ENCODE peak calls at places on chromosomes 4 and X, in five cellular contexts. U, Q, O, P and T are unnamed samples.

GRCh38 chr4:127586922-127587571 is 45.7 kb upstream of the INTU start:
- DNase-seq in U (peak; percentile 44), Q (peak; percentile 38), O (no peak), P (no peak), T (peak; percentile 23)

GRCh38 chr4:125198916-125199315 is 115.8 kb upstream of the FAT4 start:
- DNase-seq in U (no peak), Q (no peak), O (no peak), P (no peak), T (no peak)

GRCh38 chr4:85606505-85606904 is 131.6 kb downstream of the ARHGAP24 start:
- DNase-seq in U (no peak), Q (no peak), O (no peak), P (no peak), T (no peak)

GRCh38 chr4:7261174-7261573 is 68.8 kb downstream of the SORCS2 start:
- DNase-seq in U (no peak), Q (no peak), O (no peak), P (no peak), T (no peak)

GRCh38 chr4:139587452-139587851 is 31.4 kb upstream of the SETD7 start:
- DNase-seq in U (no peak), Q (no peak), O (no peak), P (no peak), T (no peak)

GRCh38 chr4:163111588-163111987 is 55.1 kb downstream of the NAF1 start:
- DNase-seq in U (peak; percentile 2), Q (no peak), O (no peak), P (no peak), T (no peak)

GRCh38 chr4:8703401-8703696 is 110.8 kb downstream of the CPZ start:
- DNase-seq in U (no peak), Q (no peak), O (no peak), P (no peak), T (no peak)

GRCh38 chr4:144575181-144575580 is 70.8 kb upstream of the HHIP start:
- DNase-seq in U (no peak), Q (no peak), O (no peak), P (no peak), T (no peak)

GRCh38 chr4:8913858-8914460 is 42.3 kb upstream of the HMX1 start:
- DNase-seq in U (peak; percentile 23), Q (no peak), O (peak; percentile 36), P (no peak), T (no peak)

GRCh38 chr4:48340905-48341775 is at the start of gene SLAIN2:
- DNase-seq in U (peak; percentile 99), Q (peak; percentile 86), O (peak; percentile 100), P (peak; percentile 77), T (peak; percentile 88)

GRCh38 chr4:84680956-84681355 is 98.0 kb downstream of the CDS1 start:
- DNase-seq in U (no peak), Q (no peak), O (no peak), P (no peak), T (no peak)

GRCh38 chr4:26061248-26061986 is 147.4 kb downstream of the SMIM20 start:
- DNase-seq in U (peak; percentile 55), Q (peak; percentile 63), O (peak; percentile 53), P (no peak), T (peak; percentile 47)
- TF ChIP-seq YY1 in U (no peak), Q (no peak), O (peak; percentile 28), P (peak; percentile 57), T (no peak)

DNA sequence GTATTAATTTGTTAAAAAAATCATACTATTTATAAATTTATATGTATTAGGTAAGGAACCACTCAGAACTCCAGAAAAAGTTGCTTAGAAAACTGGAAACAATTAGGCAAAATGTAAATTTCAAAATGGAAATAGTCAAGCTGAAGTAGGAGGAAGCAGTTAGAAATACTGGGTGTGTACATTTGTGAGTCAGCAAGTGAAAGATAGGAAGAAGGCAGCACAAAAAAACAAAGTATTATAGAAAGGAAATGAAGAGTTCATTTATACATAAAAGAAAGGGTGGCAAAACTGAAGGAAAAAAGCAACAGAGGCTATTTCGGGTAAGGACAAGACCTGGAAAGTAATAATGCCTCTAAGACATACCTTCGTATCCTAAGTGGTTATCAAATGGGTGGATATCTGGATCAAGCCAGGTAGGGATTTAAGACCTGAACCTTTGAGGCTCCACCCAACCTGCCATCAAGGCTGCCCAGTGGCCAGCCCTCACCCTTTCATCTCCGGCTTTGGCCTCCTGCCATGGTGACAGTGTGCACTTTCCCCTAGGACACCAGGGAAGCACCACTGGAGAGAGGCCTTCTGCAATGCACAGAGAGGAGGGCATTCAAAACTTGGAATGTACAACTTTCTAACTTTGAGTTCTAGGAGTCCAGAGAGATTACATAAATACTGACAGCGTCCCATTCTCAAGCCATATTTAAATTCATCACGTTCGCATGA is at the start of gene LRRC66:
- DNase-seq in U (no peak), Q (peak; percentile 49), O (no peak), P (no peak), T (no peak)
- TF ChIP-seq YY1 in U (no peak), Q (peak; percentile 34), O (no peak), P (no peak), T (no peak)

GRCh38 chr4:38323141-38323634 is 340.8 kb upstream of the KLF3 start:
- DNase-seq in U (no peak), Q (no peak), O (no peak), P (no peak), T (no peak)

GRCh38 chr4:38320349-38320707 is 343.7 kb upstream of the KLF3 start:
- DNase-seq in U (no peak), Q (no peak), O (no peak), P (no peak), T (no peak)

GRCh38 chr4:38320833-38321232 is 343.2 kb upstream of the KLF3 start:
- DNase-seq in U (no peak), Q (no peak), O (no peak), P (no peak), T (no peak)

GRCh38 chr4:38324861-38325451 is 339.0 kb upstream of the KLF3 start:
- DNase-seq in U (no peak), Q (no peak), O (no peak), P (no peak), T (no peak)

GRCh38 chr4:38322709-38323108 is 341.3 kb upstream of the KLF3 start:
- DNase-seq in U (no peak), Q (no peak), O (no peak), P (no peak), T (no peak)
- TF ChIP-seq YY1 in U (no peak), Q (no peak), O (no peak), P (no peak), T (no peak)

DNA sequence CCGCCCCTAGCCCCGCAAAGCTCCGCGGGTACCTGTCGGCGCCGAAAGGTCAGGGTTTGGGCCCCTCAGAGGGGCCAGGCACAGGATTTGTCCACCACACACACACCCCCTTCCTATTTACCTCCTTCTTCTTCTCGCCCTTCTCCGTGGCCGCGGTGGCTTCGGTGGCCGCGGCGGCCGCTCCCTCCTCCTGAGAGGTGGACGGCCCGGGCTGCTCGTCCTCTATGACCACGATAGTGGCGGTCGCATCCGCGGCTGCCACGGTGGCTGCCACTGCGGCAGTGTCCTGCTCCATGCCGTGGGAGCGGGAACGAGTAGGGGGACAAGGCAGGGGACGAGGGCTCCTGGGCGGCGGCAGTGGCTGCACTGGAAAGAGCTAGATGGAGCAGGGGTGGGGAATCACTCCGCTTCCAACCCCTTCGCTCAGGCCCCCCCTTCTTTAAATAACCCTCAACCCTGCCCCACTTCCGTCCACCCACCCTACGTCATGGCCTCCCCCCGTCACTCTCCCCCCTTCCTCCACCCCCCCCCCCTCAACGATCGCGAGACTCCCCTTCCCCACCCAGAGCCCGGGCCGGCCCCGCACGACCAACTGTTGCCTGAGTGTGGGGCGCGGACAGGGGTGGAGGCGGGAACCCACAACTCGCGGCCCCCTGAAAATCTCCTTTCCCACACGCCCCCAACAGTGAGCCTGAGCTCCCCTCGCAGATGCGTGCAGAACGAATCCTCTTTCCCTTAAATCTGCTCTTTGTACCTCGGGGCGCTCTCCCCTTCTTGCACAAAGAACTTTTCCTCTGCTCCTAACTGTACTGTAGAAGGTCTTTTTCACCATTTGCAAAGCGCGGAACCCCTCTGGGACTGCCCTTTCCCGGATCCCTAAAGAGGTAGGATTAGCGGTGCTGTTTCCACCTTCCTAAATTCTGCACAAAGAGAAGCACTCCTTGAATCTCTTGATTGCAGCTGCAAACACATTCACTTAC is at the start of gene SMARCA1:
- DNase-seq in U (peak; percentile 91), Q (peak; percentile 16), O (peak; percentile 58), P (no peak), T (no peak)
- TF ChIP-seq YY1 in U (no peak), Q (no peak), O (no peak), P (no peak), T (no peak)

DNA sequence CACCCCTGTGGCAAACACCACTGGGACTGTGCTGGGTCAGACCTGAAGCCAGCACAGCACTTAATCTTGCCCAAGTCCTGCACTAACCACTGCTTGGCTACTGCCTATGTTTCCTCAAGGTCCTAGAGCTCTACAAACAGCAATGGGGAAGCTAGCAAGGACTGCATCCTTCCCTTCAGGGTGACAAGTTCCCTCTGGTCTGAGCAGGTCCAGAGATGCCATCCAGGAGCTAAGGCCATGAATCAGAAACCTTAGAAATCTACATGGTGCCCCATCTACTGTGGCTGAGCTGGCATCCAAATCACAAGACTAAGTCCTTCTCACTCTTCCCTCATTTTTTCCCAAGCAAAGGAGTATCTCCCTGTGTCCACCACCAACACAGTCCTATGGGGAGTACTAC is 239.7 kb upstream of the UGT8 start:
- DNase-seq in U (no peak), Q (no peak), O (no peak), P (no peak), T (no peak)
- TF ChIP-seq YY1 in U (no peak), Q (no peak), O (no peak), P (no peak), T (no peak)

GRCh38 chr4:115113382-115114106 is at the start of gene NDST4:
- DNase-seq in U (no peak), Q (no peak), O (no peak), P (no peak), T (no peak)

GRCh38 chr4:115108850-115109249 is 4.6 kb downstream of the NDST4 start:
- DNase-seq in U (no peak), Q (no peak), O (no peak), P (no peak), T (no peak)

GRCh38 chr4:115107411-115107810 is 6.0 kb downstream of the NDST4 start:
- DNase-seq in U (no peak), Q (no peak), O (no peak), P (no peak), T (no peak)

DNA sequence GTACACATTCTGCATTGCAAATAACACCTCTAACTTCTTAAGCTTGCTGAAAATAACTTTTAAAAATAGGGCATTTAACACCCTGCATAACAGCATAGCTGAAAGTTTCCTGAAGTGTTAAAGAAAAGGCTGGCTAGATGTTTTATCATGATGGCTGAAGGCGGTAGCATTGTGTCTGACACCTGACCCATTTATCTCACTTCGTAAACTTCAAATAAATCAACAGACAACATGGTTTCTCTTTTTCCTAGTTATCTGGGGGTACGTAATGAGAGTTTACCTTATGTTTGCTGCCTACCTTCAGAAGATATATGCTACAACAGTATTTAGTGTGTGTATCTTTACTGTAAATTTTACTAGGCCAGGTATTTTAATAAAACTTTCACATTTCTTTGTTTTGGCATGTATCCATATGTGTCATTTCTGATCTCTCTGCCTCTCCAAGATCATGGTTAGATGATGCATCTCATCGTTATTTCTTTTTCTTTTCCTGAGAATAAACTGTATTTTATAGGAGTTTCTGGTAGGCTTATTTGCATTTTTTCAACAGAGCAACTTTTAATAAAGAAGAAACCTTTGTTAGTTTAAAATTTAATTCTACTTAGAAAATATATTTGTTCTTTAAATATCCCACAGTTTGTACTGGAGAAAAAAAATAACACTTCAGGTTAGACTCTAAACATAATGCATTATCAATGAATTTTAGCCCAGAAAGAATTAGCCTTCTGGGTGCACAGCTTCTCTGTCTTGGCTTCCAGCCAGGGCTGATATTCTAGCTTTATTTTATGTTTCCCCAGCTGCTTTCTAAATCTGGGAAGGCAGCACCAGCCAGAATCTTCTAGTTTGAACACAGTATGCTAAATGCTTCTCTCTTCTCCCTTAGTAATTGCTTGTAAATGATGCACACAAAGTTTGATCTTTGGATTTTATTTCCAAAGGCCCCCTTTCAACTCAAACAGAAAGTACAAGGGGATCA is 2.9 kb downstream of the NDST4 start:
- DNase-seq in U (no peak), Q (no peak), O (no peak), P (no peak), T (no peak)
- TF ChIP-seq YY1 in U (no peak), Q (no peak), O (no peak), P (no peak), T (no peak)